ENCODE peak calls at places on chromosomes 3 and 15, in four cellular contexts. One of them, this sample, is unnamed.

GRCh38 chr3:28186748-28187147 is 54.7 kb upstream of the CMC1 start:
- DNase-seq in IMR-90: no peak
- DNase-seq in fibroblast of villous mesenchyme: no peak
- DNase-seq in PC-9: no peak
- DNase-seq in this sample: no peak

GRCh38 chr3:159994182-159994581 is 5.5 kb downstream of the IL12A start:
- DNase-seq in IMR-90: peak
- DNase-seq in fibroblast of villous mesenchyme: no peak
- DNase-seq in PC-9: no peak
- DNase-seq in this sample: no peak

GRCh38 chr3:105853801-105854432 is 14.9 kb downstream of the CBLB start:
- DNase-seq in IMR-90: no peak
- DNase-seq in fibroblast of villous mesenchyme: no peak
- DNase-seq in PC-9: no peak
- DNase-seq in this sample: no peak

GRCh38 chr15:89785064-89785770 is 9.1 kb downstream of the MESP2 start:
- DNase-seq in PC-9: peak
- DNase-seq in fibroblast of villous mesenchyme: no peak
- DNase-seq in IMR-90: no peak
- DNase-seq in this sample: no peak

GRCh38 chr3:49883992-49884391 is 14.3 kb upstream of the CAMKV start:
- DNase-seq in PC-9: no peak
- DNase-seq in IMR-90: no peak
- DNase-seq in fibroblast of villous mesenchyme: peak
- DNase-seq in this sample: no peak

GRCh38 chr3:150823277-150823676 is 60.3 kb upstream of the SIAH2 start:
- DNase-seq in PC-9: no peak
- DNase-seq in fibroblast of villous mesenchyme: no peak
- DNase-seq in IMR-90: no peak
- DNase-seq in this sample: no peak

GRCh38 chr15:56325186-56325585 is 40.0 kb upstream of the TEX9 start:
- DNase-seq in IMR-90: peak
- DNase-seq in PC-9: no peak
- DNase-seq in fibroblast of villous mesenchyme: peak
- DNase-seq in this sample: peak

GRCh38 chr15:74983725-74984231 is 11.6 kb upstream of the SCAMP5 start:
- DNase-seq in PC-9: peak
- DNase-seq in fibroblast of villous mesenchyme: no peak
- DNase-seq in IMR-90: no peak
- DNase-seq in this sample: no peak

GRCh38 chr15:25335279-25335678 is 103.5 kb downstream of the UBE3A start:
- DNase-seq in PC-9: no peak
- DNase-seq in IMR-90: no peak
- DNase-seq in fibroblast of villous mesenchyme: no peak
- DNase-seq in this sample: no peak

GRCh38 chr3:59084598-59084997 is 34.8 kb upstream of the CFAP20DC start:
- DNase-seq in fibroblast of villous mesenchyme: no peak
- DNase-seq in IMR-90: no peak
- DNase-seq in PC-9: no peak
- DNase-seq in this sample: no peak

GRCh38 chr15:70569139-70569717 is 194.1 kb downstream of the UACA start:
- DNase-seq in IMR-90: peak
- DNase-seq in PC-9: peak
- DNase-seq in fibroblast of villous mesenchyme: peak
- DNase-seq in this sample: peak

GRCh38 chr15:85689729-85690128 is 105.0 kb downstream of the KLHL25 start:
- DNase-seq in IMR-90: peak
- DNase-seq in fibroblast of villous mesenchyme: peak
- DNase-seq in PC-9: no peak
- DNase-seq in this sample: peak

GRCh38 chr3:46505953-46506352 is 8.2 kb downstream of the RTP3 start:
- DNase-seq in PC-9: no peak
- DNase-seq in fibroblast of villous mesenchyme: no peak
- DNase-seq in IMR-90: no peak
- DNase-seq in this sample: no peak

GRCh38 chr15:64264511-64264910 is 91.5 kb downstream of the CSNK1G1 start:
- DNase-seq in IMR-90: no peak
- DNase-seq in fibroblast of villous mesenchyme: peak
- DNase-seq in PC-9: no peak
- DNase-seq in this sample: no peak

GRCh38 chr3:10565814-10566213 is 60.4 kb upstream of the ATP2B2 start:
- DNase-seq in IMR-90: no peak
- DNase-seq in fibroblast of villous mesenchyme: no peak
- DNase-seq in PC-9: no peak
- DNase-seq in this sample: no peak

GRCh38 chr3:4766716-4767499 is 212.3 kb upstream of the BHLHE40 start:
- DNase-seq in PC-9: no peak
- DNase-seq in fibroblast of villous mesenchyme: no peak
- DNase-seq in IMR-90: no peak
- DNase-seq in this sample: no peak

GRCh38 chr3:143978263-143978631 is 6.6 kb downstream of the DIPK2A start:
- DNase-seq in IMR-90: no peak
- DNase-seq in PC-9: no peak
- DNase-seq in fibroblast of villous mesenchyme: no peak
- DNase-seq in this sample: no peak

GRCh38 chr3:124780767-124781485 is 50.7 kb downstream of the UMPS start:
- DNase-seq in PC-9: no peak
- DNase-seq in IMR-90: peak
- DNase-seq in fibroblast of villous mesenchyme: peak
- DNase-seq in this sample: peak

GRCh38 chr15:77974098-77974414 is 103.5 kb downstream of the TBC1D2B start:
- DNase-seq in PC-9: no peak
- DNase-seq in IMR-90: peak
- DNase-seq in fibroblast of villous mesenchyme: peak
- DNase-seq in this sample: peak

GRCh38 chr3:142028174-142028833 is 121.0 kb downstream of the TFDP2 start:
- DNase-seq in IMR-90: peak
- DNase-seq in PC-9: no peak
- DNase-seq in fibroblast of villous mesenchyme: peak
- DNase-seq in this sample: peak

GRCh38 chr15:79243723-79244122 is 38.8 kb upstream of the ANKRD34C start:
- DNase-seq in fibroblast of villous mesenchyme: no peak
- DNase-seq in IMR-90: no peak
- DNase-seq in PC-9: no peak
- DNase-seq in this sample: peak

GRCh38 chr3:73490453-73491311 is 134.1 kb downstream of the PDZRN3 start:
- DNase-seq in fibroblast of villous mesenchyme: peak
- DNase-seq in IMR-90: peak
- DNase-seq in PC-9: no peak
- DNase-seq in this sample: no peak

GRCh38 chr3:126153695-126154360 is 26.6 kb downstream of the ALDH1L1 start:
- DNase-seq in IMR-90: no peak
- DNase-seq in PC-9: no peak
- DNase-seq in fibroblast of villous mesenchyme: no peak
- DNase-seq in this sample: no peak

GRCh38 chr3:9770276-9770812 is 597 bp upstream of the CAMK1 start:
- DNase-seq in PC-9: no peak
- DNase-seq in fibroblast of villous mesenchyme: peak
- DNase-seq in IMR-90: no peak
- DNase-seq in this sample: peak

GRCh38 chr3:184341925-184342324 is 4.5 kb downstream of the FAM131A start:
- DNase-seq in IMR-90: no peak
- DNase-seq in PC-9: peak
- DNase-seq in fibroblast of villous mesenchyme: no peak
- DNase-seq in this sample: no peak

GRCh38 chr15:62406268-62406667 is 241.2 kb upstream of the C2CD4B start:
- DNase-seq in PC-9: no peak
- DNase-seq in fibroblast of villous mesenchyme: no peak
- DNase-seq in IMR-90: no peak
- DNase-seq in this sample: no peak

GRCh38 chr3:169591983-169592644 is 71.4 kb downstream of the MECOM start:
- DNase-seq in IMR-90: peak
- DNase-seq in PC-9: no peak
- DNase-seq in fibroblast of villous mesenchyme: no peak
- DNase-seq in this sample: no peak

GRCh38 chr3:25911525-25912295 is 121.8 kb downstream of the OXSM start:
- DNase-seq in fibroblast of villous mesenchyme: no peak
- DNase-seq in IMR-90: no peak
- DNase-seq in PC-9: no peak
- DNase-seq in this sample: no peak

GRCh38 chr15:77474987-77475385 is 54.3 kb downstream of the HMG20A start:
- DNase-seq in IMR-90: no peak
- DNase-seq in fibroblast of villous mesenchyme: no peak
- DNase-seq in PC-9: no peak
- DNase-seq in this sample: no peak

GRCh38 chr3:28595364-28595763 is 246.7 kb upstream of the AZI2 start:
- DNase-seq in IMR-90: no peak
- DNase-seq in PC-9: no peak
- DNase-seq in fibroblast of villous mesenchyme: no peak
- DNase-seq in this sample: no peak

GRCh38 chr3:49627634-49628033 is 46.5 kb upstream of the APEH start:
- DNase-seq in PC-9: no peak
- DNase-seq in fibroblast of villous mesenchyme: no peak
- DNase-seq in IMR-90: no peak
- DNase-seq in this sample: no peak

GRCh38 chr3:101779047-101779807 is at the start of gene NXPE3:
- DNase-seq in IMR-90: peak
- DNase-seq in fibroblast of villous mesenchyme: peak
- DNase-seq in PC-9: peak
- DNase-seq in this sample: peak
- TF ChIP-seq CTCF in IMR-90: no peak
- TF ChIP-seq CTCF in fibroblast of villous mesenchyme: no peak
- TF ChIP-seq CTCF in PC-9: peak
- TF ChIP-seq CTCF in this sample: no peak

GRCh38 chr3:194664857-194665256 is 7.1 kb downstream of the LSG1 start:
- DNase-seq in PC-9: no peak
- DNase-seq in IMR-90: no peak
- DNase-seq in fibroblast of villous mesenchyme: peak
- DNase-seq in this sample: no peak
- H3K4me3 ChIP-seq in PC-9: no peak
- H3K4me3 ChIP-seq in IMR-90: no peak
- H3K4me3 ChIP-seq in fibroblast of villous mesenchyme: no peak
- H3K4me3 ChIP-seq in this sample: no peak

GRCh38 chr15:90895571-90896117 is 7.5 kb upstream of the MAN2A2 start:
- DNase-seq in fibroblast of villous mesenchyme: no peak
- DNase-seq in PC-9: no peak
- DNase-seq in IMR-90: no peak
- DNase-seq in this sample: no peak

GRCh38 chr15:90892498-90893174 is 8.3 kb downstream of the FES start:
- DNase-seq in fibroblast of villous mesenchyme: no peak
- DNase-seq in PC-9: no peak
- DNase-seq in IMR-90: no peak
- DNase-seq in this sample: no peak

GRCh38 chr15:90892023-90892422 is 7.7 kb downstream of the FES start:
- DNase-seq in PC-9: no peak
- DNase-seq in IMR-90: no peak
- DNase-seq in fibroblast of villous mesenchyme: no peak
- DNase-seq in this sample: no peak

GRCh38 chr15:90891346-90891949 is 7.1 kb downstream of the FES start:
- DNase-seq in PC-9: no peak
- DNase-seq in fibroblast of villous mesenchyme: no peak
- DNase-seq in IMR-90: no peak
- DNase-seq in this sample: no peak

DNA sequence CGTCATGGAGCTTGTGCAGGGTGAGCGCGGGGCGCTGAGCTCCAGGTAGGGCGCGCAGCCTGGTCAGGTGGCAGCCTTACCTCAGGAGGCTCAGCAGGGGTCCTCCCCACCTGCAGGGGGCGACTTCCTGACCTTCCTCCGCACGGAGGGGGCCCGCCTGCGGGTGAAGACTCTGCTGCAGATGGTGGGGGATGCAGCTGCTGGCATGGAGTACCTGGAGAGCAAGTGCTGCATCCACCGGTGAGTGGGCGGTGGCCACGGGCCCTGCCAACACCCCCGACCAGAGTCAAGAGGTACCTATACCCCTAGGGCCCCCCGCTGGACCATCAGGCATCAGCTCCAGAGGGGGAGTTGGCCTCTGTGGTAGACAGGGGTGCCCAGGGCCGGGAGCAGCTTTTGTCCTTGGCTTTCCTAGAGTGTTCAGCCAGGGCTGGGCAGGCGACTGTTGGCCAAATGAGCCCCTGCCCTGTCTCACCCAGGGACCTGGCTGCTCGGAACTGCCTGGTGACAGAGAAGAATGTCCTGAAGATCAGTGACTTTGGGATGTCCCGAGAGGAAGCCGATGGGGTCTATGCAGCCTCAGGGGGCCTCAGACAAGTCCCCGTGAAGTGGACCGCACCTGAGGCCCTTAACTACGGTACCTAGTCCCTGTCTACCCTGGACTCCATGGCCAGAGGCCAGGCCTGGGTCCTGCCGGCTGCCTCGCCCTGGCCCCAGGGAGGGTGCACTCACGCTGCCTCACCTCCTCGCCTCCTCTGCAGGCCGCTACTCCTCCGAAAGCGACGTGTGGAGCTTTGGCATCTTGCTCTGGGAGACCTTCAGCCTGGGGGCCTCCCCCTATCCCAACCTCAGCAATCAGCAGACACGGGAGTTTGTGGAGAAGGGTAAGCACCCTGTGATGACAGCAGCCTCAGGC is 9.1 kb downstream of the FES start:
- DNase-seq in fibroblast of villous mesenchyme: no peak
- DNase-seq in IMR-90: no peak
- DNase-seq in PC-9: no peak
- DNase-seq in this sample: no peak
- TF ChIP-seq CTCF in fibroblast of villous mesenchyme: no peak
- TF ChIP-seq CTCF in IMR-90: no peak
- TF ChIP-seq CTCF in PC-9: no peak
- TF ChIP-seq CTCF in this sample: no peak

DNA sequence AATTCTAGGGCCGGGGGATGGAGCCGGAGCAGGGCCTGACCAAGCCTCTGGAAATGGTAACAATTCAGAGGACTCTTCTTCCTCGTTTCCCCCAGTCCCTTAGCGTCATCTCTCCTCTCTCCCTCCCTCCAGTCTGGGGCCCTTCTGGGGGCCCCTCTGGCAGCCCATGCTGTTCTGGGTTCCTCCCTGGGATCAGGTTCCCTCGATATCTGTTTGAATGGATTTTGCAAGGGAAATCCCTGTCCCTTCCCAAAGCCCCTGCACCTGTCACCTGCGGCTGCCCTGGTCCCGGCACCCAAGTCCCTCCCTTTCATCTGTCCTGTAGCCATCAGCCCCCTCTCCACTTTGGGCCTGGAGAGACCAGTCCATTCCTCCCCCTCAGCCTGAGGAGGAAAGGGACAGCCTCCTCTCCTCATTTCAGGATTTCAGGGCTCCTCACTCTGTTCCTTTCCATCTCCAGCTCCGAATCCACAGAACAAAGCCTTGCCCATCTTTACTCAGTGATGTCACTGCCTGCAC is 1.7 kb upstream of the PLCB2 start:
- DNase-seq in fibroblast of villous mesenchyme: no peak
- DNase-seq in IMR-90: no peak
- DNase-seq in PC-9: no peak
- DNase-seq in this sample: no peak
- H3K4me3 ChIP-seq in fibroblast of villous mesenchyme: no peak
- H3K4me3 ChIP-seq in IMR-90: no peak
- H3K4me3 ChIP-seq in PC-9: no peak
- H3K4me3 ChIP-seq in this sample: no peak